ENCODE peak calls at places on chromosomes 12 and 14, in five cellular contexts. One of them, this sample, is unnamed.

GRCh38 chr12:2936301-2936700 is 22.9 kb upstream of the TEAD4 start:
- DNase-seq in HepG2: no peak
- DNase-seq in fibroblast of lung: no peak
- DNase-seq in AG10803: no peak
- DNase-seq in GM12865: no peak
- DNase-seq in this sample: no peak

GRCh38 chr12:12723681-12724420 is 6.7 kb downstream of the CDKN1B start:
- DNase-seq in HepG2: no peak
- DNase-seq in fibroblast of lung: peak; percentile 24
- DNase-seq in AG10803: peak; percentile 26
- DNase-seq in GM12865: peak; percentile 54
- DNase-seq in this sample: no peak

GRCh38 chr14:100428727-100429126 is 105.6 kb downstream of the SLC25A47 start:
- DNase-seq in HepG2: no peak
- DNase-seq in fibroblast of lung: peak; percentile 47
- DNase-seq in AG10803: peak; percentile 35
- DNase-seq in GM12865: peak; percentile 12
- DNase-seq in this sample: no peak

GRCh38 chr14:59847711-59848110 is 22.9 kb downstream of the RTN1 start:
- DNase-seq in HepG2: no peak
- DNase-seq in fibroblast of lung: no peak
- DNase-seq in AG10803: no peak
- DNase-seq in GM12865: no peak
- DNase-seq in this sample: no peak

GRCh38 chr12:71591601-71592000 is 72.0 kb downstream of the ZFC3H1 start:
- DNase-seq in HepG2: no peak
- DNase-seq in fibroblast of lung: no peak
- DNase-seq in AG10803: no peak
- DNase-seq in GM12865: no peak
- DNase-seq in this sample: no peak

GRCh38 chr14:99441157-99441870 is 39.3 kb downstream of the SETD3 start:
- DNase-seq in HepG2: peak; percentile 18
- DNase-seq in fibroblast of lung: no peak
- DNase-seq in AG10803: no peak
- DNase-seq in GM12865: no peak
- DNase-seq in this sample: no peak

GRCh38 chr14:64723691-64724577 is 19.7 kb downstream of the PLEKHG3 start:
- DNase-seq in HepG2: no peak
- DNase-seq in fibroblast of lung: no peak
- DNase-seq in AG10803: no peak
- DNase-seq in GM12865: no peak
- DNase-seq in this sample: no peak

GRCh38 chr14:81172881-81173280 is 47.9 kb downstream of the GTF2A1 start:
- DNase-seq in HepG2: no peak
- DNase-seq in fibroblast of lung: no peak
- DNase-seq in AG10803: peak; percentile 61
- DNase-seq in GM12865: peak; percentile 27
- DNase-seq in this sample: no peak

GRCh38 chr14:102363182-102363952 is 626 bp downstream of the TECPR2 start:
- DNase-seq in HepG2: no peak
- DNase-seq in fibroblast of lung: peak; percentile 30
- DNase-seq in AG10803: peak; percentile 35
- DNase-seq in GM12865: peak; percentile 38
- DNase-seq in this sample: no peak

GRCh38 chr14:92489394-92490238 is 24.0 kb upstream of the RIN3 start:
- DNase-seq in HepG2: no peak
- DNase-seq in fibroblast of lung: no peak
- DNase-seq in AG10803: no peak
- DNase-seq in GM12865: no peak
- DNase-seq in this sample: no peak

GRCh38 chr14:55133416-55133815 is 4.4 kb downstream of the LGALS3 start:
- DNase-seq in HepG2: no peak
- DNase-seq in fibroblast of lung: peak; percentile 68
- DNase-seq in AG10803: no peak
- DNase-seq in GM12865: no peak
- DNase-seq in this sample: no peak

DNA sequence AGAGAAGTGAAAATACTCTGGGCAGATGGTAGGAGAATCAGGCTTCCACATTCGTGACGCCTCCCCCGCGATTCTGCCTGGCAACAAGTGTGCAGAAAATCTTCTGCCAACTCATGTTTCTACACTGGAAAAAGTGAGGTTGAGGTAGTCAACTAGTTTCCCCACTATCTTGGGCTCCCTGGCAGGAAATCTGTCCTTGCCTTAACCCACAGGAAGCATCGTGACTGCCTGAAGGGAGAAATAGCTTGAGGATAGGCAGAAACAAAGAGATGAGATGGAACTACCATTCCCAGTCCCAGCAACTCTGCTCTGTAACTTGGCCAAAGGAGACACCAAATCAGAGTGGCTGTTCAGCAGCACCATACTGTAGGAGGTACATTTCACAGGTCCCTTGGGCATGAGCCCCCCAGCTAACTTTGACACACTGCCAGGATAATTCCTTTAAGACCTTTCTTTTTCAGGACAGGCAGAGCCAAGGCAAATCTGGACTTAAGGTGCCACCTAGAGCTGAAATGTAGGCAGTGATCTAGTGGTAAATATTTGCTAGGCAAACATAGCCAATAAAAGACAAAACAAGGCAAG is 205.0 kb downstream of the PTPRO start:
- DNase-seq in HepG2: peak; percentile 28
- DNase-seq in fibroblast of lung: peak; percentile 30
- DNase-seq in AG10803: no peak
- DNase-seq in GM12865: no peak
- DNase-seq in this sample: no peak
- TF ChIP-seq CTCF in HepG2: peak; percentile 74
- TF ChIP-seq CTCF in fibroblast of lung: peak; percentile 13
- TF ChIP-seq CTCF in AG10803: peak; percentile 37
- TF ChIP-seq CTCF in GM12865: peak; percentile 16
- TF ChIP-seq CTCF in this sample: no peak

GRCh38 chr14:61515436-61516124 is 179.7 kb upstream of the HIF1A start:
- DNase-seq in HepG2: no peak
- DNase-seq in fibroblast of lung: no peak
- DNase-seq in AG10803: no peak
- DNase-seq in GM12865: no peak
- DNase-seq in this sample: no peak

GRCh38 chr14:61516125-61516740 is 179.1 kb upstream of the HIF1A start:
- DNase-seq in HepG2: no peak
- DNase-seq in fibroblast of lung: no peak
- DNase-seq in AG10803: peak; percentile 84
- DNase-seq in GM12865: no peak
- DNase-seq in this sample: no peak

GRCh38 chr14:61514927-61515326 is 180.4 kb upstream of the HIF1A start:
- DNase-seq in HepG2: no peak
- DNase-seq in fibroblast of lung: no peak
- DNase-seq in AG10803: no peak
- DNase-seq in GM12865: no peak
- DNase-seq in this sample: no peak

GRCh38 chr14:61517861-61518802 is 177.2 kb upstream of the HIF1A start:
- DNase-seq in HepG2: peak; percentile 68
- DNase-seq in fibroblast of lung: no peak
- DNase-seq in AG10803: no peak
- DNase-seq in GM12865: peak; percentile 67
- DNase-seq in this sample: no peak

DNA sequence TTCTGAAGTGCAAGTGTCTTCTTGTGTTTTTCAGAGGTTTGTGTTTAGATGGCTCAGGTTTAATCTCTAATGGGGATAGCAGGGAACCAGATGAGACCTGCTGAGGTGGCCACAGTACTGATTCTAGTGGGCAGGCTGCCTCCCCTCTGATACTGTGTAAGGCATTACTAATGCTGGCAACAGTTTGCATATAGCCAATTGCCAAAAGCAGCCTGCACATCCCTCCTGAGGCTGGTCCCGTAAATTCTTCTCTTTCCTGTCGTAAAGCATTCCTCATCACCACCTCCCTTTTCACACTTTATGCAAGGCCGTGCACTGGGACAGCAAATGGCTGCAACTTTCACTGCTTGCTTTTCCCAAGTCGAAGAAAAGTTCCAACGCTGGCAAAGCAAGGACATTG is 178.4 kb upstream of the HIF1A start:
- DNase-seq in HepG2: no peak
- DNase-seq in fibroblast of lung: no peak
- DNase-seq in AG10803: peak; percentile 86
- DNase-seq in GM12865: no peak
- DNase-seq in this sample: no peak
- H3K4me3 ChIP-seq in HepG2: no peak overlapping the region
- H3K4me3 ChIP-seq in fibroblast of lung: no peak overlapping the region
- H3K4me3 ChIP-seq in AG10803: no peak overlapping the region
- H3K4me3 ChIP-seq in GM12865: no peak overlapping the region
- H3K4me3 ChIP-seq in this sample: no peak overlapping the region

DNA sequence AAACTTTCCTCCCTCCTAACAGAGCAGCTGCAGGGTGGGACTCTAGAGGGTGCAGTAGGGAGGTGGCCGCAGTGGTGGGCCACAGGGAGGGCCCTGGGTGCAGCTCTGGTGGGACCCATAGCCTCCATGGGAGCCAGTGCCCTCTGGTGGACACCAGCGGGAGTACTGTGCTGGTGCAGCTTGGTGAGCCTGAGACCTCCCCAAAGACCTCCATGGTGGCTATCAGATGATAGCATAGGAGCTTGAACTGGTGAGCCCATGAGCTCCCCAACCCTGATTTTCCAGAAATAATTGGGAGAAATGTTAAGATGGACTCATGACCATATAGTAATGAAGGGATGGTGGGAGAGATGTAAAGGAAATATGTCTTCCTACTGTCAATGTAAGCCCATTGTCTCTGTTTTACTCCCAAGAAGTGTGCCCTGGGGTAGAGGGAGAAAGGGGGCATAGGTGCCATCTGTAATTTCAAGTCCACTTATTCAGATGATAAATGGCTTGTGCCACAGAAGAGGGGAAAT is 98.7 kb downstream of the GAS2L3 start:
- DNase-seq in HepG2: peak; percentile 24
- DNase-seq in fibroblast of lung: no peak
- DNase-seq in AG10803: no peak
- DNase-seq in GM12865: peak; percentile 45
- DNase-seq in this sample: no peak
- TF ChIP-seq CTCF in HepG2: peak; percentile 76
- TF ChIP-seq CTCF in fibroblast of lung: peak; percentile 56
- TF ChIP-seq CTCF in AG10803: peak; percentile 52
- TF ChIP-seq CTCF in GM12865: peak; percentile 84
- TF ChIP-seq CTCF in this sample: no peak

DNA sequence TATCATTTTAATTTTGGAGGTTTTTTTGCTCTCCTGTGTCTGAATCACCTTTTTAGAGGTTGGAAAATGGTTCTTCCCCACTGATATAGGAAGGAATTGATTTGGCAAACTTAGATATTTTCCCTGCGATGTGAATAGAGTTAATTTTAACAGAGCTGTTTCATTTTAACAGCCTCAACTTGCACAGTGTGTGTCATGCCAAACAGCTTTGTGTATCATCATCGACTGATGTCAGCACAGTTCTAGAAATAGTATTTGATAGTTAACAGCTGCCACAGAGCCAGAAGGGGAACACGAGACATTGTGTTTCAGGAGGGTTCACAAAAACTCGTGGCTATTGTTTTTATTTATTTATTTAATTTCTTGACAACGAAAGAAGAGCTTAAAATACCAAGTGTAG is 243.2 kb upstream of the FOXN3 start:
- DNase-seq in HepG2: no peak
- DNase-seq in fibroblast of lung: peak; percentile 77
- DNase-seq in AG10803: peak; percentile 69
- DNase-seq in GM12865: no peak
- DNase-seq in this sample: no peak
- H3K4me3 ChIP-seq in HepG2: no peak overlapping the region
- H3K4me3 ChIP-seq in fibroblast of lung: no peak overlapping the region
- H3K4me3 ChIP-seq in AG10803: no peak overlapping the region
- H3K4me3 ChIP-seq in GM12865: no peak overlapping the region
- H3K4me3 ChIP-seq in this sample: no peak overlapping the region

GRCh38 chr14:41642402-41643195 is 35.9 kb downstream of the LRFN5 start:
- DNase-seq in HepG2: no peak
- DNase-seq in fibroblast of lung: no peak
- DNase-seq in AG10803: no peak
- DNase-seq in GM12865: no peak
- DNase-seq in this sample: no peak

GRCh38 chr14:41641690-41642089 is 35.0 kb downstream of the LRFN5 start:
- DNase-seq in HepG2: no peak
- DNase-seq in fibroblast of lung: no peak
- DNase-seq in AG10803: no peak
- DNase-seq in GM12865: no peak
- DNase-seq in this sample: no peak

DNA sequence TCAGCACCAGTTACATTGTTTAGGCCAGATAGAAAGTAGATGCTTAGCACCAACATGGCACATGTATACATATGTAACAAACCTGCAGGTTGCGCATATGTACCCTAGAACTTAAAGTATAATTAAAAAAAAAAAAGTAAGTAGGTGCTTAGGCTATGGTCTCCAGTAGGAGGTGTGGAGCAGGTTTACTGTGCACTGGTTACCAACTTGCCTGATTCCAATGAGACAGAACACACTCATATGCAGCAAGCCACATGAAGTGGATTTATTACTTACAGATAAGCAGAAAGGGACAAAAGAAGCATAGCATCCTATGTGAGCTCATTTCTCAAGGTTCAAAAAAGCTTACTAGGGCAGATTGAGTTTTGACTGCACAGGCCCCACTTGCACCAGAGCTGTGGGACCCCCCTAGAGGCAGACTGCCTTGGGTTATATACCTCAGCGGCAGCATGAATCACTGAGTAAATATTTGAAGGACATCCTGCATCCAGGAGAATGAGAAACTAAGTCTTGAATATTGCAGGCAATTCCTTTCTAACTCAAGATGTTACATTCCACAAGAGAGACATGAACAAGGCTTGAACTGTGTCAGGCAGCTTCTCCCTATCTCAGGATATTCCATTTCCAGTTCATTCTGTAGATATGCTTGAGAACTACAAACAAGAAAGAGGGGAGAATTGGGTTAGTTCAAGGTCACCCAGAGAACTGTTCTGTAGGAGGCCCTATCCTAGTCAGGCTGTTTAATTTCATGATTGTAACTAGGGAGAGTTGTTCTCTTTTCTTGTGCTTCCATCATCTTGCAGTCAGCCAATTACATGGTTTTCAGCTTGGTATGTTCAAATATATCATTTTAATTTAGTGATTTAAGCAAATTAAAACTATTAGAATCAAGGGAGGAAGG is 30.1 kb downstream of the LRFN5 start:
- DNase-seq in HepG2: peak; percentile 35
- DNase-seq in fibroblast of lung: no peak
- DNase-seq in AG10803: no peak
- DNase-seq in GM12865: no peak
- DNase-seq in this sample: no peak
- TF ChIP-seq CTCF in HepG2: no peak
- TF ChIP-seq CTCF in fibroblast of lung: no peak
- TF ChIP-seq CTCF in AG10803: no peak
- TF ChIP-seq CTCF in GM12865: no peak
- TF ChIP-seq CTCF in this sample: no peak

This sample was measured in coronary artery.